ENCODE peak calls at places on chromosomes 1 and 21, in nine cellular contexts. B is ovary; P is CD8-positive, alpha-beta T cell; Q is CD4-positive, alpha-beta T cell; R is substantia nigra; K is heart right ventricle; S is SJSA1; L is right lobe of liver; G is neural progenitor cell. V is an unnamed sample.

GRCh38 chr21:40546657-40547056 is 300.3 kb downstream of the DSCAM start:
- DNase-seq in B (no peak), P (no peak), Q (no peak), R (no peak), K (no peak), S (no peak), L (no peak), G (no peak), V (no peak)

GRCh38 chr21:34967509-34968289 is 81.4 kb downstream of the RUNX1 start:
- DNase-seq in B (no peak), P (no peak), Q (no peak), R (no peak), K (no peak), S (peak; percentile 47), L (no peak), G (no peak), V (no peak)

GRCh38 chr1:30058966-30059365 is 664.4 kb downstream of the MATN1 start:
- DNase-seq in B (no peak), P (no peak), Q (no peak), R (no peak), K (no peak), S (peak; percentile 72), L (no peak), G (no peak), V (no peak)

GRCh38 chr1:168488153-168488552 is 55.6 kb downstream of the XCL2 start:
- DNase-seq in B (peak; percentile 57), P (no peak), Q (no peak), R (no peak), K (peak; percentile 40), S (no peak), L (no peak), G (no peak), V (no peak)

GRCh38 chr1:191714810-191715209 is 443.5 kb upstream of the RGS18 start:
- DNase-seq in B (no peak), P (no peak), Q (no peak), R (no peak), K (no peak), S (no peak), L (no peak), G (no peak), V (no peak)

GRCh38 chr1:39205102-39205780 is 746 bp downstream of the MACF1 start:
- DNase-seq in B (peak; percentile 21), P (peak; percentile 60), Q (peak; percentile 47), R (peak; percentile 48), K (peak; percentile 55), S (peak; percentile 78), L (no peak), G (no peak), V (peak; percentile 42)

GRCh38 chr1:241275226-241275625 is 81.8 kb downstream of the RGS7 start:
- DNase-seq in B (no peak), P (no peak), Q (no peak), R (no peak), K (no peak), S (no peak), L (no peak), G (no peak), V (no peak)

GRCh38 chr1:226135059-226135651 is 51.4 kb downstream of the ACBD3 start:
- DNase-seq in B (no peak), P (no peak), Q (no peak), R (no peak), K (no peak), S (no peak), L (peak; percentile 77), G (no peak), V (no peak)

GRCh38 chr1:19903621-19904020 is 19.8 kb downstream of the PLA2G2E start:
- DNase-seq in B (no peak), P (no peak), Q (no peak), R (no peak), K (no peak), S (no peak), L (no peak), G (no peak), V (no peak)

GRCh38 chr1:235649722-235650163 is at the start of gene GNG4:
- DNase-seq in B (peak; percentile 70), P (peak; percentile 42), Q (no peak), R (no peak), K (no peak), S (peak; percentile 17), L (no peak), G (peak; percentile 80), V (peak; percentile 51)

GRCh38 chr1:235650341-235651169 is 971 bp upstream of the GNG4 start:
- DNase-seq in B (peak; percentile 60), P (no peak), Q (no peak), R (no peak), K (no peak), S (no peak), L (peak; percentile 58), G (peak; percentile 80), V (no peak)

GRCh38 chr1:235648954-235649721 is 446 bp downstream of the GNG4 start:
- DNase-seq in B (peak; percentile 61), P (peak; percentile 59), Q (peak; percentile 36), R (no peak), K (peak; percentile 46), S (peak; percentile 57), L (no peak), G (peak; percentile 91), V (peak; percentile 67)

GRCh38 chr1:235652364-235652763 is 2.8 kb upstream of the GNG4 start:
- DNase-seq in B (no peak), P (no peak), Q (no peak), R (no peak), K (no peak), S (no peak), L (no peak), G (no peak), V (no peak)

DNA sequence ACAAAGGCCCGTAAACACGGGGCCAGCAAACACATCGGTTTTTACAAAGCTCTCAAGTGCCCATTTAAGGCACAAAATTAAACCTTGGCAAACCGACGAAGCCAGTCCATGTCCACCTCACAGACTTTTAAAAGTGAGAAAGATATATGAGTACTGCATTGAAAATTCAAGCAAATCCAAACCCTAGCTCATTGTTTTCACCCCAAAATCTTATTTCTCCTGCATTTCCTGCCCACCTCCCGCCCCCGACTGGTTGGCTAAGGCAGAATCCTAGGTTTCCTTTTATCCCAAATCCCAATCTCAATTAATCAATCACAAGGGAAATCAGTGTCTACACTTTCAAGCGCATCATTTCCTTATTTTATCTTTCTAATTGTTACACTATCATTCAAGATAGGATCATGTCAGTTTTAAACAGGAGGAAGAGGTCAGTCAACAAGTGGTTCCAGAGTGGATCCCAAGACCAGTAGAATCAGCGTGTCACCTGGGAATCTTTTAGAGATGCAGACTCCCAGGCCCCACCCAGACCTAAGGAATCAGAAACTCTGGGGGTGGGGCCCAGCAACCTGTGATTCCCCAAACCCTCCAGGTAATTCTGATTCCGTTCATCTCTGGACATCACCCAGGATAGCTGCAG is 1.7 kb upstream of the GNG4 start:
- DNase-seq in B (no peak), P (no peak), Q (no peak), R (no peak), K (no peak), S (no peak), L (no peak), G (no peak), V (no peak)
- H3K27ac ChIP-seq in B (peak overlapping the region; percentile 90), P (no peak overlapping the region), Q (no peak overlapping the region), R (no peak overlapping the region), K (no peak overlapping the region), S (no peak overlapping the region), L (no peak overlapping the region), G (no peak overlapping the region), V (no peak overlapping the region)

DNA sequence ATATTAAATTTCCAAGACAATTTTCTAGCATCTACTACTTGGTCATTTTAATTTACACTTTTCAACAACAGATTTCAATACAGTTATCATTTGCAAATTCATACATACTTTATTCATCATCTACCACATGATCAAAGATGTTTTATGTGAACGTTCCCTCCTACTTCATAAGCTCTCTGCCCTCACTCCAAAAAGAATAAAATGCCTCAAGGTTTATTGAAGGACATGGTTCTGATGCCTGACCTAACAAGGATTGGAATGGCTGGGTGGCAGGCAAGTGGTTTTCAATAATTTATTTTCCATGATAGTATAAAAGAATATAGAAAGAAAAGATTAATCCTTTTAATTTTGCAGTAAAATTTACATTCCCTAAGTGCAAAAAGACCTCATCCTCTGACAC is 5.4 kb downstream of the CDKN2C start:
- DNase-seq in B (no peak), P (no peak), Q (no peak), R (no peak), K (no peak), S (peak; percentile 68), L (no peak), G (no peak), V (no peak)
- H3K27ac ChIP-seq in B (no peak overlapping the region), P (no peak overlapping the region), Q (no peak overlapping the region), R (no peak overlapping the region), K (peak overlapping the region; percentile 38), S (peak overlapping the region; percentile 99), L (no peak overlapping the region), G (no peak overlapping the region), V (no peak overlapping the region)

DNA sequence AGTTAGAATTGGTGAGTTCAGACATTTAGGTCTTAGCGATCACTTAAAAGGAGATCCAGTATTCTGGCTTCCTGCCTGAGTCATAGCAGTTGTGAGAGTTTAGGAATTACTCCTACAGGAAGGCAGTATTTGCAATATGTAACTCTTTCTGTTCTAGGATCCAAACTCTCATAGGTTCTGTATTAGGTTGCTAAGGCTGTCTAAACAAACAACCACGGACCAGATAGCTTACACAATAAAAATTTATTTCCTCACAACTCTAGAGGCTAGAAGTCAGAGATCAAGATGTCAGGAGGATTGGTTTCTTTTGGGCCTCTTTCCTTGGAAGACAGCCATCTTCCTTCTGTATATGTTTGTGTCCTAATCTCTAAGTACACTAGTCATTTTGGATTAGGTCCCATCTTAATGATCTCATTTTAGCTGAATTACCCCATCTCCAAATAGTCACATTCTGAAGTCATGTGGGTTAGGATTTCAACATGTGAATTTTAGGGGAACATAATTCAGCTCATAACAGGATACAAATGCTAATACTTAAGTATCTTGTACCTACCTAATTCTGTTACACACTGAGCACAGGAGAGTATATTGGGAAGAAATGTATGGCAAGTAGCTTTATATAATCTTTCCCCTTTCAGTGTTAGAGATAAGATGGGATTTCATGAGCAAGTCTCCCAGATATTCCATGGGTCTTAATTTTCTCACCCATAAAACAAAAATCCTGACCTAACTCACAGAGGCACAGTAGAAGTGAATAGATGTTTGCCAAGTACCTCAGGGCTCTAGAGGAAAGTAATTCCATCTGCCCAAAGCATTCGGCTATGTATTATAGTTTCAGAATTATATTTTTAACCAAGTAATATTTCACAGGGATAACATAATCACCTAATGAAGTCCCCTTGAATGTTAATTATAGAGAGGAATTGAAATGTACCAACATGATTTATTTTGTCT is 144.4 kb downstream of the PTBP2 start:
- DNase-seq in B (no peak), P (no peak), Q (no peak), R (no peak), K (peak; percentile 5), S (no peak), L (no peak), G (no peak), V (no peak)
- H3K27ac ChIP-seq in B (no peak overlapping the region), P (no peak overlapping the region), Q (no peak overlapping the region), R (no peak overlapping the region), K (peak overlapping the region; percentile 42), S (no peak overlapping the region), L (no peak overlapping the region), G (no peak overlapping the region), V (no peak overlapping the region)

GRCh38 chr1:173666646-173667045 is 3.0 kb downstream of the ANKRD45 start:
- DNase-seq in B (no peak), P (no peak), Q (no peak), R (no peak), K (no peak), S (no peak), L (no peak), G (no peak), V (no peak)

DNA sequence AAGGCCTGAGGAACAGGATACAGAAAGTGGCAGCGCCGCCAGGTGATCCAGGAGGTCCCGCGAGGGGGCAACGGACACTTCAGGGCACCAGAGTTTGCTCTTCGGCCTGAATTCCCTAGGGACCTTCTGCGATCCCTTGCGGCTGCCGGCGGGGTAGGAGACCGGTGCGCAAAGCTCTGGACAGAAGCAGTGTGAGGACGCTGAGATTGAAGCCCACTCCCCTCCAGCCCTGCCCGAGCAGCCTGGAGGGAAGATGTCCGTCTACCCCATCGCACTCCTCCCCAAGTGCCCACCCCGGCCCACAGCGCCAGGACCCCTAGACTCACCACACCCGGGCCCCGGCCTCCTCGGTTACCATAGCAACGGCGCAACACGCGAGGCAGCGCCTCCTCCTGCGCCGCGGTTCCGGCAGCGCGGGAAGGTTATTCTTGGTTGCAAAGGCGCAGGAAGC is at the start of gene ANKRD45:
- DNase-seq in B (peak; percentile 49), P (peak; percentile 10), Q (no peak), R (peak; percentile 0), K (peak; percentile 59), S (no peak), L (no peak), G (peak; percentile 83), V (no peak)
- H3K27ac ChIP-seq in B (no peak within 1 kb of the TSS), P (no peak within 1 kb of the TSS), Q (no peak within 1 kb of the TSS), R (no peak within 1 kb of the TSS), K (no peak within 1 kb of the TSS), S (no peak within 1 kb of the TSS), L (no peak within 1 kb of the TSS), G (no peak within 1 kb of the TSS), V (no peak within 1 kb of the TSS)

V was measured in CD4-positive, alpha-beta memory T cell.